ENCODE peak calls at places on chromosomes 12 and 14, in nine cellular contexts. F is AG04450; O is MM.1S; U is A549; G is Panc1; J is adrenal gland; A is naive thymus-derived CD4-positive, alpha-beta T cell; B is stomach; Q is suprapubic skin. K is an unnamed sample.

GRCh38 chr12:68358532-68359485 is 26.6 kb upstream of the MDM1 start:
- DNase-seq in F (peak), O (peak), U (peak), G (peak), J (peak), A (no peak), B (peak), Q (no peak), K (peak)

GRCh38 chr12:122021822-122022392 is at the start of gene BCL7A:
- DNase-seq in F (peak), O (peak), U (peak), G (no peak), J (peak), A (peak), B (peak), Q (no peak), K (peak)

GRCh38 chr12:104910196-104910840 is 47.8 kb downstream of the SLC41A2 start:
- DNase-seq in F (no peak), O (no peak), U (no peak), G (no peak), J (no peak), A (no peak), B (no peak), Q (no peak), K (no peak)

GRCh38 chr12:127328867-127329266 is 938.1 kb upstream of the TMEM132C start:
- DNase-seq in F (no peak), O (no peak), U (peak), G (no peak), J (no peak), A (no peak), B (no peak), Q (no peak), K (no peak)

GRCh38 chr14:68961781-68962584 is 17.1 kb downstream of the ACTN1 start:
- DNase-seq in F (no peak), O (no peak), U (peak), G (no peak), J (peak), A (no peak), B (no peak), Q (no peak), K (peak)

GRCh38 chr14:55752580-55753365 is 172.8 kb downstream of the KTN1 start:
- DNase-seq in F (peak), O (no peak), U (peak), G (no peak), J (no peak), A (no peak), B (peak), Q (no peak), K (no peak)

GRCh38 chr14:100589071-100589759 is 2.0 kb upstream of the BEGAIN start:
- DNase-seq in F (no peak), O (no peak), U (no peak), G (no peak), J (no peak), A (no peak), B (no peak), Q (peak), K (no peak)

GRCh38 chr14:73264896-73265720 is 27.8 kb downstream of the PAPLN start:
- DNase-seq in F (no peak), O (no peak), U (no peak), G (no peak), J (no peak), A (no peak), B (no peak), Q (no peak), K (no peak)

GRCh38 chr12:95848575-95849388 is 10.0 kb upstream of the SNRPF start:
- DNase-seq in F (no peak), O (peak), U (peak), G (no peak), J (no peak), A (no peak), B (peak), Q (no peak), K (no peak)

GRCh38 chr12:55767156-55767555 is 24.2 kb downstream of the GDF11 start:
- DNase-seq in F (no peak), O (no peak), U (no peak), G (no peak), J (no peak), A (no peak), B (no peak), Q (no peak), K (no peak)

GRCh38 chr12:14418526-14418925 is 53.0 kb downstream of the ATF7IP start:
- DNase-seq in F (no peak), O (no peak), U (no peak), G (no peak), J (no peak), A (no peak), B (no peak), Q (no peak), K (no peak)

GRCh38 chr12:52063081-52063985 is 6.4 kb upstream of the ATG101 start:
- DNase-seq in F (no peak), O (no peak), U (no peak), G (no peak), J (peak), A (no peak), B (no peak), Q (no peak), K (peak)

GRCh38 chr14:53608369-53608768 is 348.3 kb downstream of the BMP4 start:
- DNase-seq in F (no peak), O (peak), U (peak), G (no peak), J (no peak), A (no peak), B (peak), Q (peak), K (no peak)

GRCh38 chr12:75722714-75723200 is 211.3 kb upstream of the KRR1 start:
- DNase-seq in F (peak), O (peak), U (peak), G (no peak), J (peak), A (no peak), B (no peak), Q (peak), K (peak)

DNA sequence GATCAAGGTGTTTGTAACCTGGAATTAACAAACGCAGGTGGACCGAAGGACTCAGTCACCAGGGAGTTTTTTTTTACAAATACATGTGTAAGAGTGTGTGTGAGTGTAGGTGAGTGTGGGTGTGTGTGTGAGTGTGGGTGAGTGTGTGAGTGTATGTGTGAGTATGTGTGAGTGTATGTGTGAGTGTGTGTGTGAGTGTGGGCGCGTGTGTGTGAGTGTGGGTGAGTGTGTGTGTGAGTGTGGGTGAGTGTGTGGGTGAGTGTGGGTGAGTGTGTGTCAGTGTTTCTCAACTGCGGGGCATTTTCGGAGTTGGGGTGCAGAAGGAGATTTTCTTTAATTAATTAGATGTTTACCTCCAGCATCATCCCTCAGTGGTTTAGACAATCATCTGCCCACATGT is 1178.8 kb downstream of the VRK1 start:
- DNase-seq in F (no peak), O (no peak), U (no peak), G (no peak), J (no peak), A (no peak), B (no peak), Q (no peak), K (no peak)
- H3K4me3 ChIP-seq in F (no peak), O (no peak), U (no peak), G (no peak), J (no peak), A (peak), B (no peak), Q (peak), K (no peak)

GRCh38 chr14:54653764-54654469 is 87.0 kb downstream of the SAMD4A start:
- DNase-seq in F (no peak), O (no peak), U (peak), G (no peak), J (peak), A (no peak), B (no peak), Q (peak), K (no peak)
- H3K27ac ChIP-seq in F (peak), O (no peak), U (peak), G (peak), J (peak), A (no peak), B (peak), Q (peak), K (no peak)

DNA sequence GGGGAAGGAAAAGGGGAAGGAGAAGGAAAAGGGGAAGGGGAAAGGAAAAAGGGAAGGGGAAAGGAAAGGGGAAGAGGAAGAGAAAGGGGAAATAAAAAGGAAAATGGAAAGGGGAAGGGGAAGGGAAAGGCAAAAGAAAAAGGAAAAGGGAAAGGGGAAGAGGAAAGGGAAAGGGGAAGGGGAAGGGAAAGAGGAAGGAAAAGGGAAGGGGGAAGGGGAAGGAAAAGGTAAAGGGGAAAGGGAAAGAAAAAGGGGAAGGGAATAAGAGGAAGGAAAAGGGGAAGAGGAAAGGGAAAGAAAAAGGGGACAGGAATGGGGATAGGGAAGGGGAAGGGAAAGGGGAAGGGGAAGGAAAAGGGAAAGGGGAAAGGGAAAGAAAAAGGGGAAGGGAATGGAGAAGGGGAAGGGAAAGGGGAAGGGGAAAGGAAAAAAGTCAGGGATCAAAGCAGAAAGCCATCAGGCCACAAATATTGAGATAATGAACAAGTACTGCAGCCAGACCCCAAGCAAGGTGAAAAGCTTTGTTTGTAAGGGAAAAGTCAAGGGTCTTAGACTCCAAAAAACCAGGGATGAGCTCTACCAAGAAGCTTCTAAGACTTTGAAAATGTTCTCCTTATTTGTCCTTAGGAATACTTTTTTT is 20.0 kb downstream of the DICER1 start:
- DNase-seq in F (no peak), O (no peak), U (no peak), G (no peak), J (no peak), A (no peak), B (no peak), Q (no peak), K (no peak)
- H3K4me3 ChIP-seq in F (no peak), O (no peak), U (no peak), G (no peak), J (no peak), A (no peak), B (no peak), Q (no peak), K (no peak)

GRCh38 chr12:111785651-111786050 is 18.9 kb downstream of the ALDH2 start:
- DNase-seq in F (no peak), O (no peak), U (no peak), G (no peak), J (no peak), A (no peak), B (no peak), Q (no peak), K (no peak)
- H3K27ac ChIP-seq in F (no peak), O (no peak), U (no peak), G (no peak), J (peak), A (no peak), B (peak), Q (no peak), K (no peak)

K was measured in ovary.